ENCODE peak calls at places on chromosomes 11 and 22, in four cellular contexts. One of them, this sample, is unnamed.

GRCh38 chr22:41746563-41747400 is 47.5 kb downstream of the MEI1 start:
- DNase-seq in WERI-Rb-1: peak; percentile 85
- DNase-seq in breast epithelium: peak; percentile 71
- DNase-seq in GM12878: peak; percentile 80
- DNase-seq in this sample: peak; percentile 67

GRCh38 chr11:133040289-133040893 is 491.9 kb downstream of the OPCML start:
- DNase-seq in GM12878: no peak
- DNase-seq in WERI-Rb-1: no peak
- DNase-seq in breast epithelium: no peak
- DNase-seq in this sample: no peak

GRCh38 chr11:20131744-20132666 is 28.3 kb downstream of the DBX1 start:
- DNase-seq in WERI-Rb-1: peak; percentile 64
- DNase-seq in GM12878: no peak
- DNase-seq in breast epithelium: peak; percentile 67
- DNase-seq in this sample: peak; percentile 70

GRCh38 chr22:28441720-28442263 is 237.8 kb downstream of the TTC28 start:
- DNase-seq in GM12878: no peak
- DNase-seq in WERI-Rb-1: no peak
- DNase-seq in breast epithelium: no peak
- DNase-seq in this sample: no peak

GRCh38 chr11:79100093-79100704 is 340.6 kb downstream of the TENM4 start:
- DNase-seq in GM12878: no peak
- DNase-seq in breast epithelium: no peak
- DNase-seq in WERI-Rb-1: peak; percentile 56
- DNase-seq in this sample: no peak

GRCh38 chr11:114296190-114296978 is at the start of gene NNMT:
- DNase-seq in GM12878: no peak
- DNase-seq in WERI-Rb-1: no peak
- DNase-seq in breast epithelium: no peak
- DNase-seq in this sample: peak; percentile 50

GRCh38 chr11:110968348-110969062 is 256.3 kb upstream of the ARHGAP20 start:
- DNase-seq in WERI-Rb-1: no peak
- DNase-seq in GM12878: no peak
- DNase-seq in breast epithelium: no peak
- DNase-seq in this sample: no peak

GRCh38 chr11:57387284-57388030 is 3.0 kb downstream of the PRG2 start:
- DNase-seq in WERI-Rb-1: peak; percentile 12
- DNase-seq in GM12878: no peak
- DNase-seq in breast epithelium: no peak
- DNase-seq in this sample: peak; percentile 23

GRCh38 chr22:50531546-50532352 is 1.9 kb upstream of the TYMP start:
- DNase-seq in breast epithelium: peak; percentile 90
- DNase-seq in WERI-Rb-1: peak; percentile 65
- DNase-seq in GM12878: no peak
- DNase-seq in this sample: no peak

GRCh38 chr22:33658775-33659174 is 261.5 kb downstream of the LARGE1 start:
- DNase-seq in WERI-Rb-1: no peak
- DNase-seq in breast epithelium: no peak
- DNase-seq in GM12878: no peak
- DNase-seq in this sample: no peak

GRCh38 chr11:18726040-18726439 is at the start of gene IGSF22:
- DNase-seq in breast epithelium: no peak
- DNase-seq in GM12878: no peak
- DNase-seq in WERI-Rb-1: peak; percentile 55
- DNase-seq in this sample: no peak

GRCh38 chr11:76361365-76361764 is 19.6 kb downstream of the THAP12 start:
- DNase-seq in WERI-Rb-1: no peak
- DNase-seq in GM12878: no peak
- DNase-seq in breast epithelium: no peak
- DNase-seq in this sample: no peak

GRCh38 chr11:132051704-132052103 is 681.3 kb downstream of the NTM start:
- DNase-seq in WERI-Rb-1: no peak
- DNase-seq in breast epithelium: no peak
- DNase-seq in GM12878: no peak
- DNase-seq in this sample: no peak

GRCh38 chr11:45026835-45027234 is 76.2 kb upstream of the TP53I11 start:
- DNase-seq in GM12878: no peak
- DNase-seq in WERI-Rb-1: no peak
- DNase-seq in breast epithelium: no peak
- DNase-seq in this sample: peak; percentile 54

GRCh38 chr22:49951986-49952896 is 8.3 kb upstream of the PIM3 start:
- DNase-seq in GM12878: no peak
- DNase-seq in breast epithelium: no peak
- DNase-seq in WERI-Rb-1: no peak
- DNase-seq in this sample: no peak

GRCh38 chr11:7896026-7896785 is 34.9 kb downstream of the OR10A6 start:
- DNase-seq in WERI-Rb-1: no peak
- DNase-seq in breast epithelium: no peak
- DNase-seq in GM12878: no peak
- DNase-seq in this sample: no peak

GRCh38 chr11:117769530-117769929 is 27.5 kb downstream of the DSCAML1 start:
- DNase-seq in breast epithelium: no peak
- DNase-seq in GM12878: no peak
- DNase-seq in WERI-Rb-1: no peak
- DNase-seq in this sample: no peak

GRCh38 chr11:89503422-89503821 is 12.2 kb upstream of the NOX4 start:
- DNase-seq in WERI-Rb-1: no peak
- DNase-seq in breast epithelium: no peak
- DNase-seq in GM12878: no peak
- DNase-seq in this sample: no peak

GRCh38 chr22:47918276-47918928 is 1156.0 kb downstream of the TBC1D22A start:
- DNase-seq in GM12878: peak; percentile 47
- DNase-seq in WERI-Rb-1: peak; percentile 83
- DNase-seq in breast epithelium: no peak
- DNase-seq in this sample: no peak
- TF ChIP-seq CTCF in GM12878: no peak
- TF ChIP-seq CTCF in WERI-Rb-1: peak; percentile 1
- TF ChIP-seq CTCF in breast epithelium: no peak
- TF ChIP-seq CTCF in this sample: no peak

GRCh38 chr11:102405501-102405900 is 47.1 kb downstream of the TMEM123 start:
- DNase-seq in WERI-Rb-1: no peak
- DNase-seq in breast epithelium: no peak
- DNase-seq in GM12878: no peak
- DNase-seq in this sample: no peak

GRCh38 chr11:102406099-102406498 is 46.5 kb downstream of the TMEM123 start:
- DNase-seq in GM12878: no peak
- DNase-seq in breast epithelium: no peak
- DNase-seq in WERI-Rb-1: no peak
- DNase-seq in this sample: no peak

GRCh38 chr11:102408339-102408738 is 44.2 kb downstream of the TMEM123 start:
- DNase-seq in GM12878: no peak
- DNase-seq in WERI-Rb-1: no peak
- DNase-seq in breast epithelium: no peak
- DNase-seq in this sample: no peak

GRCh38 chr11:102410382-102410784 is 42.2 kb downstream of the TMEM123 start:
- DNase-seq in WERI-Rb-1: no peak
- DNase-seq in breast epithelium: no peak
- DNase-seq in GM12878: no peak
- DNase-seq in this sample: no peak

DNA sequence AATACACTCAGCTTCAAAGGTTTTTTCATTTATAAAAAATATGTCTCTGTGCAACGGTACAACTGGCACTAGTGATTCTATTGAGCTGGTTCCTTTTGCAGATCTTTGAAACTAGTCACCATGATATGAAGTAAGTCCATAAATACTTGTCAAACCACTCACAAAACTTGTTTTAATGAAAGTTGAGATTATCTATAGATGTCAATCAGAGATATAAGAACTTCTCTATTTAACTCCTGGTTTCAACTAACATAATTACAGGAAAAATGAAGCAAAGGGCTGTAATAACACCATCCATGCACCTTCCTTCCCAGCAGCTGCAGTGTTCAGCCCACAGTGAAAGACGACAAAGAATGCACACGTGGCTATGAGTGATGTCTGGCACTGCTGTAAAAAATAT is 44.7 kb downstream of the TMEM123 start:
- DNase-seq in GM12878: no peak
- DNase-seq in WERI-Rb-1: no peak
- DNase-seq in breast epithelium: no peak
- DNase-seq in this sample: no peak
- H3K4me3 ChIP-seq in GM12878: no peak overlapping the region
- H3K4me3 ChIP-seq in WERI-Rb-1: no peak overlapping the region
- H3K4me3 ChIP-seq in breast epithelium: no peak overlapping the region
- H3K4me3 ChIP-seq in this sample: no peak overlapping the region

GRCh38 chr11:81165164-81165563 is 1568.5 kb downstream of the FAM181B start:
- DNase-seq in WERI-Rb-1: no peak
- DNase-seq in breast epithelium: no peak
- DNase-seq in GM12878: no peak
- DNase-seq in this sample: no peak
- H3K27ac ChIP-seq in WERI-Rb-1: no peak overlapping the region
- H3K27ac ChIP-seq in breast epithelium: no peak overlapping the region
- H3K27ac ChIP-seq in GM12878: no peak overlapping the region
- H3K27ac ChIP-seq in this sample: no peak overlapping the region

GRCh38 chr22:47572443-47572842 is 810.0 kb downstream of the TBC1D22A start:
- DNase-seq in breast epithelium: no peak
- DNase-seq in WERI-Rb-1: no peak
- DNase-seq in GM12878: no peak
- DNase-seq in this sample: peak; percentile 7
- TF ChIP-seq CTCF in breast epithelium: no peak
- TF ChIP-seq CTCF in WERI-Rb-1: no peak
- TF ChIP-seq CTCF in GM12878: no peak
- TF ChIP-seq CTCF in this sample: no peak

DNA sequence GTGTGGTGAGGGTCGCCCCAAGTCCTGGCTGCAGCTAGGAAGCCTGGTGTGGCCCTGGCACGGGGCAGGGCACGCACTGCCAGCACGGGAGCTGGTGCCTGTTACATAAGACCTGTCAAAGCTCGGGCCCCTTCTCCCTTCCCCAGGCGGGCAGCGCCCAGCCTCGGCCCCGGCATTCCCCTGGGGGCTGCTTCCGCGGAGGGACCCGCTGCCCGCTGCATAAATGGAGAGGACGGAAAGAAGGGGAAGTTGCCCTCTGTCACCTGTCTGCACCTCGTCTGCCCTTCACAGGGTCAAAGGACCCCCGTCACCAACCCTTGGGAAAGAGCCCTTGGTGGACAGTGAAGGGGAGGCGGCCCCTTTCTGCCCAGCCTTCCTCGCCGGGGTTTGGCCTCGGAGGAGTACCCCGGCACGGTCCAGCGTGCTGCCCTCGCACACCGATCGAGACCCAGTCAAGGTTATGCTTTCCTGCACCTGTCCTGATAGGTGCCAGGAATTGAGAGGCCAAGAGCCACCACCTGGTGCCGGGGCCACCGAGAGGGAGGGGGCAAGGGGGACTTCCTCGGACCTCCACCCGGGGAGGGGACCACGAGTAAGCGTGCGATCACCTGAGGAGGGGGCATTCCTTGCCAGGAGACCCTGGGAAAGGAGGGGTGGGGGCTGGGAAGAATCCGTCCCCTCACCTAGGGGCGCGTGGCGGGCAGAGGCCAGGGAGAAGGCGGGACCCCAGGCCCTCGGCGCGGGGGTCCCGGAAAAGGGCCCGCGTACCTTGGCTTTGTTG is 16.8 kb upstream of the MFRP start:
- DNase-seq in breast epithelium: no peak
- DNase-seq in GM12878: no peak
- DNase-seq in WERI-Rb-1: no peak
- DNase-seq in this sample: no peak
- H3K4me3 ChIP-seq in breast epithelium: peak overlapping the region; percentile 53
- H3K4me3 ChIP-seq in GM12878: no peak overlapping the region
- H3K4me3 ChIP-seq in WERI-Rb-1: peak overlapping the region; percentile 54
- H3K4me3 ChIP-seq in this sample: peak overlapping the region; percentile 61

This sample was measured in dorsolateral prefrontal cortex.